ENCODE peak calls at places on chromosomes 11 and 22, in six cellular contexts. D, M, I, T, S and F are unnamed samples.
A peak's percentile ranks its signal among the peaks of the same experiment; 100 is the strongest.

GRCh38 chr22:45318558-45319318 is 9.0 kb downstream of the FAM118A start:
- DNase-seq in D (no peak), M (peak; percentile 56), I (peak; percentile 16), T (no peak), S (no peak), F (no peak)

GRCh38 chr11:124394408-124394807 is 4.4 kb downstream of the OR8B3 start:
- DNase-seq in D (no peak), M (no peak), I (no peak), T (peak; percentile 19), S (no peak), F (no peak)

GRCh38 chr22:22870577-22871398 is 16.8 kb upstream of the IGLL5 start:
- DNase-seq in D (no peak), M (no peak), I (no peak), T (no peak), S (no peak), F (no peak)

GRCh38 chr11:126465573-126466287 is 110.2 kb downstream of the ST3GAL4 start:
- DNase-seq in D (no peak), M (peak; percentile 15), I (no peak), T (no peak), S (peak; percentile 39), F (no peak)

GRCh38 chr22:19984851-19985811 is 31.5 kb downstream of the ARVCF start:
- DNase-seq in D (peak; percentile 15), M (no peak), I (no peak), T (no peak), S (no peak), F (no peak)

GRCh38 chr11:120548682-120549209 is 37.2 kb downstream of the GRIK4 start:
- DNase-seq in D (no peak), M (no peak), I (no peak), T (no peak), S (no peak), F (no peak)

GRCh38 chr22:27137809-27138400 is 480.5 kb downstream of the MIAT start:
- DNase-seq in D (no peak), M (no peak), I (no peak), T (no peak), S (no peak), F (no peak)

GRCh38 chr11:65066805-65067291 is 8.5 kb upstream of the NAALADL1 start:
- DNase-seq in D (no peak), M (no peak), I (no peak), T (no peak), S (peak; percentile 47), F (no peak)

GRCh38 chr11:82663535-82663934 is 70.1 kb downstream of the FAM181B start:
- DNase-seq in D (no peak), M (no peak), I (no peak), T (no peak), S (no peak), F (no peak)

GRCh38 chr11:65575568-65576231 is at the start of gene EHBP1L1:
- DNase-seq in D (peak; percentile 83), M (peak; percentile 75), I (no peak), T (no peak), S (no peak), F (no peak)

GRCh38 chr22:48182896-48183805 is 1420.7 kb downstream of the TBC1D22A start:
- DNase-seq in D (no peak), M (no peak), I (no peak), T (no peak), S (no peak), F (no peak)

GRCh38 chr22:42646569-42647525 is 2.3 kb downstream of the CYB5R3 start:
- DNase-seq in D (peak; percentile 79), M (no peak), I (no peak), T (no peak), S (no peak), F (no peak)

GRCh38 chr11:114619659-114620173 is 24.1 kb upstream of the NXPE4 start:
- DNase-seq in D (no peak), M (no peak), I (no peak), T (no peak), S (no peak), F (no peak)

GRCh38 chr11:284081-285020 is 4.6 kb upstream of the PGGHG start:
- DNase-seq in D (no peak), M (peak; percentile 10), I (no peak), T (no peak), S (no peak), F (no peak)

GRCh38 chr11:57482782-57483569 is 22.6 kb downstream of the RTN4RL2 start:
- DNase-seq in D (peak; percentile 46), M (peak; percentile 49), I (no peak), T (no peak), S (no peak), F (no peak)

GRCh38 chr11:23859087-23859486 is 637.8 kb upstream of the LUZP2 start:
- DNase-seq in D (no peak), M (no peak), I (no peak), T (no peak), S (no peak), F (no peak)

GRCh38 chr22:29268511-29269229 is 602 bp downstream of the EWSR1 start:
- DNase-seq in D (peak; percentile 77), M (no peak), I (no peak), T (no peak), S (no peak), F (peak; percentile 39)

GRCh38 chr11:68643576-68643975 is 40.8 kb upstream of the GAL start:
- DNase-seq in D (no peak), M (no peak), I (no peak), T (no peak), S (peak; percentile 2), F (no peak)

GRCh38 chr11:104531075-104531474 is 367.1 kb upstream of the PDGFD start:
- DNase-seq in D (no peak), M (no peak), I (no peak), T (no peak), S (no peak), F (no peak)

GRCh38 chr22:28299760-28300159 is 379.9 kb downstream of the TTC28 start:
- DNase-seq in D (no peak), M (no peak), I (no peak), T (no peak), S (no peak), F (peak; percentile 16)

GRCh38 chr11:30983810-30984441 is 385.6 kb downstream of the DCDC1 start:
- DNase-seq in D (no peak), M (no peak), I (no peak), T (no peak), S (no peak), F (no peak)

GRCh38 chr11:85950317-85951048 is 95.3 kb downstream of the CCDC83 start:
- DNase-seq in D (no peak), M (no peak), I (no peak), T (no peak), S (no peak), F (no peak)

GRCh38 chr11:63592975-63593395 is 21.2 kb downstream of the PLAAT3 start:
- DNase-seq in D (no peak), M (no peak), I (no peak), T (no peak), S (no peak), F (no peak)

GRCh38 chr11:118046964-118047700 is 29.7 kb upstream of the TMPRSS4 start:
- DNase-seq in D (no peak), M (no peak), I (no peak), T (no peak), S (no peak), F (no peak)

GRCh38 chr22:39994566-39995345 is at the start of gene FAM83F:
- DNase-seq in D (peak; percentile 25), M (peak; percentile 25), I (no peak), T (no peak), S (no peak), F (no peak)

GRCh38 chr11:67194096-67194495 is 72.2 kb upstream of the GRK2 start:
- DNase-seq in D (no peak), M (no peak), I (no peak), T (no peak), S (no peak), F (no peak)